ENCODE peak calls at places on chromosome 14, in nine cellular contexts. M is HCT116, U is GM12891, H is HepG2, L is SK-N-SH, T is transverse colon, Q is breast epithelium, B is upper lobe of left lung, O is endothelial cell of umbilical vein. C is an unnamed sample.

GRCh38 chr14:90354551-90355298 is 23.0 kb upstream of the NRDE2 start:
- DNase-seq in L (no peak), H (no peak), O (no peak), T (no peak), U (no peak), Q (no peak), M (no peak), B (no peak), C (no peak)

GRCh38 chr14:75725481-75725880 is 64.4 kb downstream of the TTLL5 start:
- DNase-seq in M (no peak), Q (peak), T (no peak), U (no peak), H (no peak), L (no peak), B (no peak), O (no peak), C (no peak)

GRCh38 chr14:61889914-61890351 is 127.7 kb downstream of the SNAPC1 start:
- DNase-seq in B (no peak), O (no peak), M (no peak), Q (no peak), L (no peak), U (peak), H (no peak), T (no peak), C (no peak)

GRCh38 chr14:33617154-33617553 is 333.7 kb downstream of the EGLN3 start:
- DNase-seq in B (no peak), O (no peak), H (no peak), U (no peak), M (no peak), Q (no peak), L (no peak), T (no peak), C (no peak)

GRCh38 chr14:25833341-25834121 is 764.3 kb downstream of the NOVA1 start:
- DNase-seq in Q (peak), U (no peak), H (peak), B (no peak), T (peak), L (peak), M (no peak), O (peak), C (peak)

GRCh38 chr14:74207943-74208342 is 31.3 kb upstream of the VSX2 start:
- DNase-seq in L (no peak), T (no peak), B (no peak), M (peak), H (peak), Q (no peak), O (no peak), U (no peak), C (no peak)

GRCh38 chr14:58151701-58152568 is at the start of gene ARMH4:
- DNase-seq in L (peak), Q (peak), H (peak), B (peak), T (peak), U (peak), M (peak), O (peak), C (peak)

GRCh38 chr14:105537580-105538474 is 11.4 kb downstream of the TMEM121 start:
- DNase-seq in L (peak), Q (no peak), H (no peak), M (no peak), O (no peak), T (peak), B (peak), U (peak), C (peak)

GRCh38 chr14:100246809-100247428 is 8.0 kb downstream of the YY1 start:
- DNase-seq in L (peak), O (peak), Q (no peak), B (no peak), H (peak), T (no peak), M (peak), U (no peak), C (no peak)

GRCh38 chr14:39467889-39468524 is 35.8 kb upstream of the FBXO33 start:
- DNase-seq in Q (no peak), O (peak), T (no peak), L (no peak), H (peak), U (no peak), B (no peak), M (peak), C (peak)

GRCh38 chr14:20679907-20680306 is 4.5 kb upstream of the RNASE4 start:
- DNase-seq in H (peak), U (no peak), L (peak), O (peak), Q (no peak), B (no peak), M (no peak), T (no peak), C (no peak)

GRCh38 chr14:93733231-93733630 is 55.1 kb downstream of the PRIMA1 start:
- DNase-seq in L (peak), U (no peak), H (no peak), M (no peak), Q (no peak), O (no peak), B (peak), T (no peak), C (no peak)

GRCh38 chr14:105072892-105073719 is 7.9 kb upstream of the GPR132 start:
- DNase-seq in O (no peak), L (no peak), H (no peak), T (no peak), B (peak), Q (no peak), M (no peak), U (no peak), C (no peak)

GRCh38 chr14:22539831-22540230 is 49.2 kb downstream of the DAD1 start:
- DNase-seq in O (no peak), Q (no peak), H (no peak), B (no peak), T (no peak), M (no peak), L (no peak), U (no peak), C (no peak)

GRCh38 chr14:101521306-101521935 is 39.9 kb upstream of the DIO3 start:
- DNase-seq in L (no peak), H (no peak), U (no peak), M (no peak), T (no peak), O (no peak), B (no peak), Q (peak), C (no peak)

GRCh38 chr14:105299654-105300541 is 903 bp downstream of the BRF1 start:
- DNase-seq in O (peak), U (no peak), H (no peak), L (peak), T (peak), Q (no peak), B (no peak), M (no peak), C (no peak)

GRCh38 chr14:74763803-74764531 is 851 bp downstream of the YLPM1 start:
- DNase-seq in L (peak), U (no peak), O (peak), H (no peak), Q (no peak), B (no peak), T (peak), M (no peak), C (no peak)

GRCh38 chr14:79836577-79836976 is 374.7 kb downstream of the DIO2 start:
- DNase-seq in B (no peak), T (no peak), Q (no peak), U (no peak), L (no peak), M (no peak), O (no peak), H (no peak), C (no peak)

GRCh38 chr14:104249706-104250105 is 111.3 kb downstream of the KIF26A start:
- DNase-seq in Q (no peak), T (no peak), H (no peak), M (no peak), L (no peak), U (no peak), O (no peak), B (no peak), C (no peak)

GRCh38 chr14:64714432-64715025 is 10.3 kb downstream of the PLEKHG3 start:
- DNase-seq in O (no peak), M (no peak), T (no peak), U (no peak), B (no peak), Q (no peak), L (no peak), H (no peak), C (no peak)

GRCh38 chr14:71202881-71203280 is 295.6 kb downstream of the PCNX1 start:
- DNase-seq in M (no peak), H (no peak), T (no peak), L (no peak), B (no peak), O (no peak), Q (no peak), U (no peak), C (no peak)

GRCh38 chr14:63046339-63047268 is 1.3 kb upstream of the KCNH5 start:
- DNase-seq in B (no peak), O (no peak), T (no peak), H (peak), U (no peak), M (no peak), L (peak), Q (no peak), C (no peak)

GRCh38 chr14:99120147-99121026 is 151.6 kb downstream of the BCL11B start:
- DNase-seq in T (no peak), B (no peak), U (no peak), O (no peak), L (no peak), Q (peak), M (no peak), H (no peak), C (no peak)

GRCh38 chr14:102795060-102795925 is 18.0 kb downstream of the TRAF3 start:
- DNase-seq in Q (peak), L (no peak), B (no peak), T (peak), H (peak), M (no peak), O (peak), U (no peak), C (no peak)

GRCh38 chr14:89351364-89351957 is 65.6 kb downstream of the FOXN3 start:
- DNase-seq in M (no peak), U (peak), B (peak), Q (no peak), O (peak), H (peak), L (no peak), T (peak), C (peak)
- TF ChIP-seq POLR2AphosphoS5 in M (no peak), U (no peak), B (no peak), Q (no peak), O (no peak), H (no peak), L (no peak), T (no peak), C (peak)

DNA sequence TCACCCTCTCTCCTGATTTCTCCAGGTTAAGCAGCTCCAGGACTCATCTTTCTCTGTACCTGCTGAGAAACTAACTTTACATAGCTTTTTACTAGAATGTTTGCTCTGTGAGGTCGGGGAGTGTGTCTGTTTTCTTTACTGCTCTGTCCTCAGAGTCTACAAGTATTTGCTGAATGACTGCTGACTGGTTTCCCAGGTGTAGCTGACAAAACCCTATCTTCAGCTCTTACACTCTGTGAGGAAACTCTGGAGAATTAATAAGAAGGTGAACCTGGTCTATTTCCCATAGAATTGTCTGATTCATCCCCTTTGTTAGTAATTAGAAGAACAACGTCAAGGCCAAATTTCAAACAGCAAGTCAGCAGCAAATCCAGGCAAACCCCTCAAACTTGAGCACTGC is 226.8 kb downstream of the ZFP36L1 start:
- DNase-seq in O (no peak), Q (no peak), H (peak), U (no peak), L (no peak), B (no peak), T (no peak), M (no peak), C (no peak)
- TF ChIP-seq POLR2AphosphoS5 in O (no peak), Q (no peak), H (no peak), U (no peak), L (no peak), B (no peak), T (no peak), M (no peak), C (no peak)

DNA sequence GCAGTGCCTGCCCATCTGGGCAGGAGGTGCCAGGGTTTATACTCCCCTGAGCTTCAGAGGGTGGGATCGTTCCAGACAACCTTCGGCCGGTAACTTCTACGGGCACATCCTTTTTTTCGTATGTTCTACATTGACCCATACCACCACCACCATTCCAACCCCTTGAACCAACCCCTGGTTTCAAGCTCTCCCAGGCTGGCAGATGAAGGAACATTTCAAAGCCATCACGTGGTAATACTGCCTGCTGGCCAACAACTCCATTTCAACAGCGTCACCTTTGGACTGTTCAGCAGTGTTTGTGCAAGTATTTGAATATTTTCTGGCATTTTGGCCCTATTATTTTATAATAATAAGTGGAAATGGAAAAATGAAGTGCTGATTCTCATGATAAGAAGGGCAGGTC is 162.3 kb downstream of the ZFP36L1 start:
- DNase-seq in M (no peak), T (no peak), B (no peak), Q (peak), H (peak), O (no peak), L (no peak), U (no peak), C (no peak)
- TF ChIP-seq POLR2AphosphoS5 in M (no peak), T (no peak), B (no peak), Q (no peak), H (no peak), O (no peak), L (no peak), U (no peak), C (no peak)

DNA sequence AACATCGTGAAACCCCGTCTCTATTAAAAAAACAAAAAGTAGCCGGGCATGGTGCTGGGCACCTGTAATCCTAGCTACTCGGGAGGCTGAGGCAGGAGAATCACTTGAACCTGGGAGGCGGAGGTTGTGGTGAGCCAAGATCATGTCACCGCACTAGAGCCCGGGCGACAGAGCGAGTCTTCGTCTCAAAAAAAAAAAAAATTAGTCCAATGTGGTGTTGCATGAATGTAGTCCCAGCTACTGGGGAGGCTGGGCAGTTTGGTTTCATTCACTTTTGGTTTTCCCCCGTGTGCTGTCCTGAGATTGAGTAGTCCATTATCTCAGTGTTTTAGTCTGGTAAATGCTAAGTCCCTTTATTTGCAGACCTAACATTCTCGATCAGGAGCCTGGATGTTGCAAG is 19.5 kb downstream of the RPS29 start:
- DNase-seq in O (no peak), T (no peak), B (no peak), H (no peak), Q (no peak), M (no peak), L (no peak), U (no peak), C (no peak)
- TF ChIP-seq POLR2AphosphoS5 in O (no peak), T (no peak), B (no peak), H (no peak), Q (no peak), M (no peak), L (no peak), U (no peak), C (no peak)

GRCh38 chr14:87995500-87996275 is 2.7 kb upstream of the GALC start:
- DNase-seq in T (no peak), H (peak), L (no peak), B (no peak), Q (no peak), M (no peak), O (no peak), U (no peak), C (peak)

GRCh38 chr14:87993485-87993809 is 465 bp upstream of the GALC start:
- DNase-seq in B (no peak), Q (no peak), O (no peak), H (no peak), U (no peak), L (no peak), T (no peak), M (no peak), C (no peak)

GRCh38 chr14:87996276-87996592 is 3.3 kb upstream of the GALC start:
- DNase-seq in H (peak), O (no peak), B (no peak), Q (no peak), M (no peak), T (no peak), L (no peak), U (no peak), C (no peak)

GRCh38 chr14:87992720-87993484 is at the start of gene GALC:
- DNase-seq in U (peak), O (peak), M (no peak), B (peak), L (peak), Q (peak), H (no peak), T (peak), C (no peak)

DNA sequence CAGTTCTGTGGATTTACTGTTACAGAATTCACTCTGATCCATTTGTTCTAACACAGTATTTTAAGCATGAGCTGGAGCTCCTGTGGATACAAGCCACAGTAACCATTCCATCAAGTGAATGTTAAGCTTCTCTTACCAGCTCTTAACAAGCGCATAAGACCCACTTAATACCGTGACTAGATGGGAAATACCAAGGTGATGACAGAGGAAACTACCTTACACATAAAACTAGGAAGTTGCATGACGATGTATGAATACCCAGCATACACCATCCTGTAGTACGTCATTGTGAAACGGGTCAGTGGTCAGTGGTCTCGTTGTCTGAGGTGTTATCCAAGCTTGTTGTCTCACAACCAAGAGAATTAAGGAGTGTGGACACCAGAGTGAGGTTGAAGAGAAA is 2.0 kb upstream of the GALC start:
- DNase-seq in U (no peak), B (no peak), Q (no peak), O (no peak), L (no peak), T (no peak), H (peak), M (no peak), C (no peak)
- TF ChIP-seq POLR2AphosphoS5 in U (no peak), B (peak), Q (no peak), O (no peak), L (no peak), T (no peak), H (no peak), M (no peak), C (no peak)

DNA sequence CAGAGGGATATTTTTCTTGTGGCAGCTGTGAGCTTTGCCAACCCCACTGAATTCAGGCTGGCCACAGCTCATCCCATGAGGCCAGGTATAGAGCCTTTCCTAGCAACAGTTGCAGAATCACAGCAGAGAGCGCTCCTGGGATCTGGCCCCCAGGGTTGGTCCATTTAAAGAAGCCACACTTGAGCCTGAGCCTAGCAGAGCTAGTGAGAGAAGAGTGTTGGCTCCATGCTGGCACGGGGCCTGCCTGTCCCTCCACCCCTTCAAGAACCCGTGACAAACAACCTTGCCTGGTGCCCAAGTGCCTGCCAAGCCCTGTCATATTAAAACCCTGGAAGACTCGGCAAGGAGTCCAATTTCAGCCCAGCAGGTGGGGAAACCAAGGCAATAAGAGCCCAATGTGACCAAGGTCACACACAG is 91.6 kb downstream of the LRRC74A start:
- DNase-seq in O (no peak), U (no peak), L (no peak), M (no peak), H (no peak), T (no peak), Q (peak), B (no peak), C (no peak)
- TF ChIP-seq POLR2AphosphoS5 in O (no peak), U (no peak), L (no peak), M (no peak), H (no peak), T (no peak), Q (no peak), B (no peak), C (no peak)

C was measured in HL-60.